ENCODE peak calls at places on chromosomes 1 and 21, in ten cellular contexts. P is GM03348; X is coronary artery; Q is iris pigment epithelial cell; G is germinal center; S is fibroblast of lung; H is nucleus accumbens; F is GM04504; T is HCT116; J is activated naive CD8-positive, alpha-beta T cell treated with anti-CD3 and anti-CD28 coated beads for 36 hours. R is an unnamed sample.

GRCh38 chr1:32199717-32200072 is 700 bp upstream of the CCDC28B start:
- DNase-seq in P (no peak), X (no peak), Q (no peak), G (no peak), S (no peak), H (no peak), F (no peak), T (no peak), J (no peak), R (peak)

GRCh38 chr1:244435562-244436205 is 16.0 kb downstream of the ADSS2 start:
- DNase-seq in P (peak), X (no peak), Q (peak), G (no peak), S (peak), H (no peak), F (peak), T (peak), J (peak), R (peak)

GRCh38 chr1:234996245-234996757 is 132.3 kb downstream of the TOMM20 start:
- DNase-seq in P (no peak), X (no peak), Q (no peak), G (no peak), S (no peak), H (no peak), F (no peak), T (no peak), J (no peak), R (no peak)

GRCh38 chr1:44628962-44629756 is 45.1 kb downstream of the TMEM53 start:
- DNase-seq in P (peak), X (no peak), Q (peak), G (no peak), S (peak), H (no peak), F (peak), T (no peak), J (no peak), R (peak)

GRCh38 chr21:34857122-34857713 is 188.4 kb downstream of the CLIC6 start:
- DNase-seq in P (no peak), X (no peak), Q (no peak), G (no peak), S (no peak), H (no peak), F (no peak), T (no peak), J (no peak), R (no peak)

GRCh38 chr1:37890378-37891014 is 31.1 kb upstream of the MTF1 start:
- DNase-seq in P (peak), X (no peak), Q (peak), G (peak), S (peak), H (no peak), F (peak), T (peak), J (no peak), R (peak)

GRCh38 chr1:98325646-98326441 is 335.7 kb upstream of the SNX7 start:
- DNase-seq in P (no peak), X (peak), Q (peak), G (no peak), S (peak), H (peak), F (peak), T (peak), J (no peak), R (peak)

GRCh38 chr1:177206831-177207230 is 36.1 kb downstream of the BRINP2 start:
- DNase-seq in P (peak), X (no peak), Q (no peak), G (no peak), S (peak), H (no peak), F (peak), T (no peak), J (no peak), R (peak)

GRCh38 chr1:103459385-103459784 is 66.1 kb upstream of the RNPC3 start:
- DNase-seq in P (peak), X (no peak), Q (no peak), G (no peak), S (peak), H (no peak), F (no peak), T (no peak), J (no peak), R (no peak)

GRCh38 chr1:226549937-226550670 is 1.5 kb downstream of the STUM start:
- DNase-seq in P (peak), X (peak), Q (no peak), G (peak), S (no peak), H (peak), F (no peak), T (peak), J (peak), R (peak)

GRCh38 chr1:52127181-52128175 is 14.4 kb upstream of the ZFYVE9 start:
- DNase-seq in P (peak), X (no peak), Q (peak), G (no peak), S (peak), H (no peak), F (peak), T (peak), J (no peak), R (peak)

GRCh38 chr21:45887788-45888187 is 93.8 kb upstream of the COL6A1 start:
- DNase-seq in P (no peak), X (no peak), Q (no peak), G (no peak), S (no peak), H (no peak), F (no peak), T (no peak), J (no peak), R (no peak)

GRCh38 chr1:160006312-160006940 is 25.4 kb downstream of the PIGM start:
- DNase-seq in P (peak), X (no peak), Q (peak), G (peak), S (peak), H (no peak), F (peak), T (peak), J (peak), R (peak)

GRCh38 chr1:101474039-101474665 is 237.3 kb downstream of the S1PR1 start:
- DNase-seq in P (no peak), X (no peak), Q (peak), G (peak), S (no peak), H (no peak), F (no peak), T (peak), J (no peak), R (no peak)

GRCh38 chr1:72670902-72671301 is 388.6 kb upstream of the NEGR1 start:
- DNase-seq in P (no peak), X (no peak), Q (no peak), G (no peak), S (no peak), H (no peak), F (no peak), T (no peak), J (no peak), R (no peak)

GRCh38 chr1:110443393-110443918 is 7.5 kb upstream of the PROK1 start:
- DNase-seq in P (no peak), X (no peak), Q (no peak), G (no peak), S (no peak), H (no peak), F (no peak), T (no peak), J (no peak), R (no peak)

GRCh38 chr1:223393275-223394214 is at the start of gene CCDC185:
- DNase-seq in P (no peak), X (no peak), Q (no peak), G (no peak), S (peak), H (no peak), F (no peak), T (no peak), J (no peak), R (no peak)

GRCh38 chr1:206674745-206675175 is 9.9 kb upstream of the MAPKAPK2 start:
- DNase-seq in P (peak), X (peak), Q (peak), G (no peak), S (peak), H (no peak), F (peak), T (no peak), J (no peak), R (peak)

GRCh38 chr1:85577421-85578320 is 2.9 kb upstream of the CCN1 start:
- DNase-seq in P (peak), X (peak), Q (peak), G (no peak), S (no peak), H (no peak), F (no peak), T (no peak), J (peak), R (peak)

GRCh38 chr1:230283678-230284077 is 142.5 kb downstream of the PGBD5 start:
- DNase-seq in P (no peak), X (no peak), Q (no peak), G (no peak), S (no peak), H (no peak), F (no peak), T (no peak), J (no peak), R (no peak)

GRCh38 chr1:204104331-204105222 is 31.7 kb downstream of the SOX13 start:
- DNase-seq in P (no peak), X (no peak), Q (peak), G (no peak), S (peak), H (no peak), F (no peak), T (no peak), J (no peak), R (no peak)

R was measured in foreskin fibroblast.